ENCODE peak calls at places on chromosomes 3 and 15, in seven cellular contexts. H is psoas muscle; D is H9; M is thoracic aorta; X is stimulated activated CD8-positive, alpha-beta memory T cell treated with anti-CD3 and anti-CD28 coated beads, Interleukin-15, amount 100 ng/mL, for 48 hours; Y is NCI-H2081; Q is GM23338. R is an unnamed sample.

GRCh38 chr3:18808423-18808822 is 339.9 kb upstream of the KCNH8 start:
- DNase-seq in H (no peak), D (no peak), M (no peak), X (no peak), Y (no peak), Q (no peak), R (no peak)

GRCh38 chr3:11288786-11289637 is 16.8 kb downstream of the ATG7 start:
- DNase-seq in H (no peak), D (no peak), M (no peak), X (no peak), Y (no peak), Q (no peak), R (peak; percentile 60)

GRCh38 chr3:197891-198491 is 1.4 kb downstream of the CHL1 start:
- DNase-seq in H (no peak), D (peak; percentile 28), M (no peak), X (no peak), Y (peak; percentile 41), Q (peak; percentile 41), R (peak; percentile 43)

GRCh38 chr15:46275701-46276100 is 640.9 kb downstream of the SQOR start:
- DNase-seq in H (no peak), D (no peak), M (no peak), X (no peak), Y (no peak), Q (no peak), R (no peak)

GRCh38 chr3:37899711-37900306 is 38.1 kb downstream of the CTDSPL start:
- DNase-seq in H (no peak), D (no peak), M (no peak), X (no peak), Y (no peak), Q (no peak), R (no peak)

GRCh38 chr3:196335469-196335868 is 2.7 kb downstream of the TM4SF19 start:
- DNase-seq in H (no peak), D (no peak), M (no peak), X (no peak), Y (no peak), Q (no peak), R (no peak)

GRCh38 chr15:59169337-59169736 is 37.3 kb upstream of the LDHAL6B start:
- DNase-seq in H (no peak), D (no peak), M (no peak), X (no peak), Y (no peak), Q (no peak), R (peak; percentile 18)

GRCh38 chr3:134985841-134986520 is 190.9 kb downstream of the EPHB1 start:
- DNase-seq in H (no peak), D (no peak), M (no peak), X (no peak), Y (no peak), Q (no peak), R (no peak)

GRCh38 chr3:183892610-183893214 is 8.0 kb upstream of the PARL start:
- DNase-seq in H (no peak), D (no peak), M (no peak), X (no peak), Y (peak; percentile 92), Q (no peak), R (no peak)

R was measured in DMS53.